ENCODE peak calls at places on chromosomes 12 and 14, in ten cellular contexts. One of them, this sample, is unnamed.

GRCh38 chr12:127254420-127254955 is 1012.5 kb upstream of the TMEM132C start:
- DNase-seq in dorsolateral prefrontal cortex: no peak
- DNase-seq in endothelial cell of umbilical vein: no peak
- DNase-seq in aorta: no peak
- DNase-seq in GM06990: no peak
- DNase-seq in uterus: no peak
- DNase-seq in lower leg skin: no peak
- DNase-seq in CD8-positive, alpha-beta T cell: no peak
- DNase-seq in H7: no peak
- DNase-seq in heart left ventricle: no peak
- DNase-seq in this sample: no peak

GRCh38 chr14:99716850-99717681 is 33.0 kb downstream of the CYP46A1 start:
- DNase-seq in dorsolateral prefrontal cortex: no peak
- DNase-seq in CD8-positive, alpha-beta T cell: no peak
- DNase-seq in endothelial cell of umbilical vein: no peak
- DNase-seq in uterus: no peak
- DNase-seq in aorta: peak; percentile 26
- DNase-seq in H7: peak; percentile 19
- DNase-seq in lower leg skin: peak; percentile 72
- DNase-seq in GM06990: no peak
- DNase-seq in heart left ventricle: no peak
- DNase-seq in this sample: peak; percentile 17

GRCh38 chr12:68331869-68332725 is at the start of gene MDM1:
- DNase-seq in endothelial cell of umbilical vein: peak; percentile 98
- DNase-seq in H7: peak; percentile 96
- DNase-seq in GM06990: peak; percentile 97
- DNase-seq in lower leg skin: peak; percentile 99
- DNase-seq in CD8-positive, alpha-beta T cell: peak; percentile 97
- DNase-seq in dorsolateral prefrontal cortex: peak; percentile 98
- DNase-seq in heart left ventricle: peak; percentile 98
- DNase-seq in aorta: peak; percentile 98
- DNase-seq in uterus: peak; percentile 97
- DNase-seq in this sample: peak; percentile 98

GRCh38 chr14:57189070-57189469 is 79.6 kb downstream of the EXOC5 start:
- DNase-seq in H7: peak; percentile 34
- DNase-seq in CD8-positive, alpha-beta T cell: no peak
- DNase-seq in dorsolateral prefrontal cortex: peak; percentile 17
- DNase-seq in aorta: no peak
- DNase-seq in endothelial cell of umbilical vein: no peak
- DNase-seq in GM06990: no peak
- DNase-seq in lower leg skin: no peak
- DNase-seq in uterus: no peak
- DNase-seq in heart left ventricle: no peak
- DNase-seq in this sample: no peak

GRCh38 chr12:124345795-124346194 is 50.9 kb downstream of the RFLNA start:
- DNase-seq in endothelial cell of umbilical vein: no peak
- DNase-seq in GM06990: no peak
- DNase-seq in uterus: no peak
- DNase-seq in lower leg skin: no peak
- DNase-seq in H7: no peak
- DNase-seq in CD8-positive, alpha-beta T cell: no peak
- DNase-seq in aorta: no peak
- DNase-seq in heart left ventricle: no peak
- DNase-seq in dorsolateral prefrontal cortex: no peak
- DNase-seq in this sample: no peak

GRCh38 chr12:14560904-14561574 is 6.6 kb downstream of the PLBD1 start:
- DNase-seq in H7: no peak
- DNase-seq in dorsolateral prefrontal cortex: no peak
- DNase-seq in GM06990: no peak
- DNase-seq in heart left ventricle: no peak
- DNase-seq in aorta: no peak
- DNase-seq in uterus: no peak
- DNase-seq in endothelial cell of umbilical vein: no peak
- DNase-seq in lower leg skin: no peak
- DNase-seq in CD8-positive, alpha-beta T cell: no peak
- DNase-seq in this sample: no peak

GRCh38 chr12:19482551-19483109 is 43.3 kb downstream of the AEBP2 start:
- DNase-seq in endothelial cell of umbilical vein: no peak
- DNase-seq in dorsolateral prefrontal cortex: no peak
- DNase-seq in uterus: no peak
- DNase-seq in lower leg skin: no peak
- DNase-seq in GM06990: peak; percentile 69
- DNase-seq in H7: no peak
- DNase-seq in CD8-positive, alpha-beta T cell: peak; percentile 50
- DNase-seq in aorta: peak; percentile 67
- DNase-seq in heart left ventricle: peak; percentile 41
- DNase-seq in this sample: no peak

GRCh38 chr14:20682435-20683124 is 1.8 kb upstream of the RNASE4 start:
- DNase-seq in GM06990: peak; percentile 88
- DNase-seq in lower leg skin: peak; percentile 98
- DNase-seq in H7: peak; percentile 85
- DNase-seq in heart left ventricle: peak; percentile 95
- DNase-seq in uterus: peak; percentile 90
- DNase-seq in aorta: peak; percentile 94
- DNase-seq in CD8-positive, alpha-beta T cell: peak; percentile 86
- DNase-seq in dorsolateral prefrontal cortex: peak; percentile 91
- DNase-seq in endothelial cell of umbilical vein: peak; percentile 95
- DNase-seq in this sample: peak; percentile 85

DNA sequence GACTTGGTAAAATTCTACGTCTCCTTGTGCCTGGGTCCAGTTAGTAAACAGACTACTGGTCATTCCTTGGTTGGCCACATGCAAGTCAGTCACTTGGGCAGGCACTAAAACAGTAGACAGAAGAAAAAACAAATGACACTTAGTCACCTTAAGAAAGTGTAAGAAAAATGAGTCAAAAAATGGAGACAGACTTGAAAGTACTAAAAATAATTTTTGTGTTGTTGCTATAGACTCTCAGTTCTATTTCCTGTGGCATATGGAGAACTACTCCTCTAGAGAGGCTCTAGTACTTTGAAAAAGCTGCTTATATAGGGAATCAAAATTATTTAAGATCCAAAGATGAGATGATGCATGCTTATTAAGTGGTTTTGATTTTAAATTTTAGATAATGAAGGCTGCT is 56.0 kb downstream of the PTPRB start:
- DNase-seq in H7: no peak
- DNase-seq in lower leg skin: no peak
- DNase-seq in aorta: no peak
- DNase-seq in GM06990: no peak
- DNase-seq in CD8-positive, alpha-beta T cell: no peak
- DNase-seq in heart left ventricle: no peak
- DNase-seq in endothelial cell of umbilical vein: no peak
- DNase-seq in uterus: no peak
- DNase-seq in dorsolateral prefrontal cortex: no peak
- DNase-seq in this sample: no peak
- H3K4me3 ChIP-seq in H7: no peak overlapping the region
- H3K4me3 ChIP-seq in lower leg skin: no peak overlapping the region
- H3K4me3 ChIP-seq in aorta: no peak overlapping the region
- H3K4me3 ChIP-seq in GM06990: no peak overlapping the region
- H3K4me3 ChIP-seq in CD8-positive, alpha-beta T cell: no peak overlapping the region
- H3K4me3 ChIP-seq in heart left ventricle: no peak overlapping the region
- H3K4me3 ChIP-seq in endothelial cell of umbilical vein: no peak overlapping the region
- H3K4me3 ChIP-seq in uterus: no peak overlapping the region
- H3K4me3 ChIP-seq in dorsolateral prefrontal cortex: no peak overlapping the region
- H3K4me3 ChIP-seq in this sample: no peak overlapping the region

DNA sequence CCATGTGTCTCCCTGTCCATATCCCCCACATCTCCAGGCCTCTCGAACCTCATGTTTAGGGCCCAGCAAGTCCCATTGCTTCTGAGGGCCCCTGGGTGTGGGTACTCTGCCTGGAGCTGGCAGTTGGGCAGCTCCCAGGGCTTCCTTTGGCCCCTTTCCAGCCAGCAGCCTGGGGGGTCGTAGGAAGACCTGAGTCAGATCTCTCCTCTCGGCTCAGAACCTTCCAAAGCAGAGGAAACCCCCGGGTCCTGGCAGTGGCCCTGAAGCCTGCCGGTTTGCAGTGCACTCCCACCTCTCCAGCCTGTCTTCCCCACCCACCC is 48.0 kb downstream of the FAM222A start:
- DNase-seq in aorta: peak; percentile 19
- DNase-seq in uterus: no peak
- DNase-seq in lower leg skin: peak; percentile 74
- DNase-seq in GM06990: no peak
- DNase-seq in endothelial cell of umbilical vein: no peak
- DNase-seq in CD8-positive, alpha-beta T cell: no peak
- DNase-seq in H7: no peak
- DNase-seq in dorsolateral prefrontal cortex: no peak
- DNase-seq in heart left ventricle: no peak
- DNase-seq in this sample: no peak
- H3K4me3 ChIP-seq in aorta: no peak overlapping the region
- H3K4me3 ChIP-seq in uterus: no peak overlapping the region
- H3K4me3 ChIP-seq in lower leg skin: no peak overlapping the region
- H3K4me3 ChIP-seq in GM06990: no peak overlapping the region
- H3K4me3 ChIP-seq in endothelial cell of umbilical vein: no peak overlapping the region
- H3K4me3 ChIP-seq in CD8-positive, alpha-beta T cell: no peak overlapping the region
- H3K4me3 ChIP-seq in H7: no peak overlapping the region
- H3K4me3 ChIP-seq in dorsolateral prefrontal cortex: no peak overlapping the region
- H3K4me3 ChIP-seq in heart left ventricle: no peak overlapping the region
- H3K4me3 ChIP-seq in this sample: no peak overlapping the region

GRCh38 chr12:24415934-24416333 is 466.5 kb upstream of the SOX5 start:
- DNase-seq in CD8-positive, alpha-beta T cell: no peak
- DNase-seq in H7: peak; percentile 9
- DNase-seq in GM06990: no peak
- DNase-seq in aorta: no peak
- DNase-seq in heart left ventricle: no peak
- DNase-seq in endothelial cell of umbilical vein: no peak
- DNase-seq in lower leg skin: no peak
- DNase-seq in dorsolateral prefrontal cortex: no peak
- DNase-seq in uterus: no peak
- DNase-seq in this sample: no peak

GRCh38 chr12:24418157-24418556 is 468.7 kb upstream of the SOX5 start:
- DNase-seq in aorta: no peak
- DNase-seq in endothelial cell of umbilical vein: no peak
- DNase-seq in lower leg skin: no peak
- DNase-seq in dorsolateral prefrontal cortex: no peak
- DNase-seq in H7: no peak
- DNase-seq in uterus: no peak
- DNase-seq in heart left ventricle: no peak
- DNase-seq in CD8-positive, alpha-beta T cell: no peak
- DNase-seq in GM06990: no peak
- DNase-seq in this sample: no peak

GRCh38 chr12:24411948-24412347 is 462.5 kb upstream of the SOX5 start:
- DNase-seq in GM06990: no peak
- DNase-seq in CD8-positive, alpha-beta T cell: no peak
- DNase-seq in dorsolateral prefrontal cortex: no peak
- DNase-seq in aorta: no peak
- DNase-seq in H7: no peak
- DNase-seq in uterus: no peak
- DNase-seq in lower leg skin: no peak
- DNase-seq in endothelial cell of umbilical vein: no peak
- DNase-seq in heart left ventricle: no peak
- DNase-seq in this sample: no peak

GRCh38 chr12:24414421-24414820 is 465.0 kb upstream of the SOX5 start:
- DNase-seq in heart left ventricle: no peak
- DNase-seq in aorta: no peak
- DNase-seq in CD8-positive, alpha-beta T cell: no peak
- DNase-seq in uterus: no peak
- DNase-seq in GM06990: no peak
- DNase-seq in H7: no peak
- DNase-seq in endothelial cell of umbilical vein: peak; percentile 11
- DNase-seq in lower leg skin: no peak
- DNase-seq in dorsolateral prefrontal cortex: no peak
- DNase-seq in this sample: no peak

DNA sequence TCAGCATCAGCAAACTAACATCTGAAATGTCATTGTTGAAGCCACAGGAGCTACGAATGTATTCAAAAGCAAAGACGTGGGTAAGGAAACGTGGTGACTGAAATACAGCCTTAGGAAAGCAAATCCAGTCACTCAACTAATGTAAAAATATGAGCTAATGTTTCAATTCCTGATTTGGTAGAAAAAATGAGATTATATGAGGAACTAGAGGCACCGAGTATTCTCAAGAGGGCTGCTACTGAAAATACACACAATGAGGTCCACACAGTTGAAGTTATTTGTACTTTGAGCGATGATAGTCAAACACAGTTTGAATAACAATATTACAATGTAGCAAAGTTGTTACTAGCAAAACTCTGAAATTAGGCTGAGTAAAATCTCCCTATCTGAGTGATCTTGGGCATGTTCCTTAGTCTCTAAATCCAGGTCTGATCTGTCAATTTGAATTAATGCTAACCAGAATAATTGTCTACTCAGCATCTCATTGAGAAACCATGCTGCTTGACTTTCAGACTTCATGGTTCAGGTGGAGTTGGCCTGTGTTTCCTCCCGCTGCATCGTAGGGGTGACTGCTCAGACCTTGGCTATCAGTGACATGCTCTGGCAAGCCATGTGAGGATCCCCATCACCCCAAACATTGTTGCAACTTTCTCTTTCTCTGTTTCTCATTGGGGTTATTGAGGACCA is 467.1 kb upstream of the SOX5 start:
- DNase-seq in heart left ventricle: no peak
- DNase-seq in uterus: no peak
- DNase-seq in H7: no peak
- DNase-seq in aorta: no peak
- DNase-seq in dorsolateral prefrontal cortex: no peak
- DNase-seq in endothelial cell of umbilical vein: no peak
- DNase-seq in GM06990: peak; percentile 6
- DNase-seq in lower leg skin: no peak
- DNase-seq in CD8-positive, alpha-beta T cell: no peak
- DNase-seq in this sample: no peak
- H3K4me3 ChIP-seq in heart left ventricle: no peak overlapping the region
- H3K4me3 ChIP-seq in uterus: no peak overlapping the region
- H3K4me3 ChIP-seq in H7: no peak overlapping the region
- H3K4me3 ChIP-seq in aorta: no peak overlapping the region
- H3K4me3 ChIP-seq in dorsolateral prefrontal cortex: no peak overlapping the region
- H3K4me3 ChIP-seq in endothelial cell of umbilical vein: no peak overlapping the region
- H3K4me3 ChIP-seq in GM06990: no peak overlapping the region
- H3K4me3 ChIP-seq in lower leg skin: no peak overlapping the region
- H3K4me3 ChIP-seq in CD8-positive, alpha-beta T cell: no peak overlapping the region
- H3K4me3 ChIP-seq in this sample: no peak overlapping the region

GRCh38 chr12:56723352-56723751 is 1.7 kb downstream of the NACA start:
- DNase-seq in GM06990: no peak
- DNase-seq in dorsolateral prefrontal cortex: no peak
- DNase-seq in CD8-positive, alpha-beta T cell: no peak
- DNase-seq in endothelial cell of umbilical vein: no peak
- DNase-seq in lower leg skin: no peak
- DNase-seq in aorta: no peak
- DNase-seq in heart left ventricle: no peak
- DNase-seq in H7: no peak
- DNase-seq in uterus: no peak
- DNase-seq in this sample: no peak

GRCh38 chr12:56720696-56721615 is 4.1 kb downstream of the NACA start:
- DNase-seq in aorta: no peak
- DNase-seq in endothelial cell of umbilical vein: no peak
- DNase-seq in CD8-positive, alpha-beta T cell: no peak
- DNase-seq in dorsolateral prefrontal cortex: no peak
- DNase-seq in heart left ventricle: no peak
- DNase-seq in GM06990: no peak
- DNase-seq in H7: no peak
- DNase-seq in lower leg skin: peak; percentile 66
- DNase-seq in uterus: no peak
- DNase-seq in this sample: no peak

GRCh38 chr12:56722832-56723231 is 2.3 kb downstream of the NACA start:
- DNase-seq in uterus: no peak
- DNase-seq in GM06990: no peak
- DNase-seq in endothelial cell of umbilical vein: no peak
- DNase-seq in dorsolateral prefrontal cortex: no peak
- DNase-seq in lower leg skin: no peak
- DNase-seq in CD8-positive, alpha-beta T cell: no peak
- DNase-seq in heart left ventricle: no peak
- DNase-seq in H7: peak; percentile 18
- DNase-seq in aorta: no peak
- DNase-seq in this sample: no peak

GRCh38 chr12:56723889-56724659 is 1.0 kb downstream of the NACA start:
- DNase-seq in GM06990: no peak
- DNase-seq in aorta: no peak
- DNase-seq in uterus: peak; percentile 63
- DNase-seq in H7: peak; percentile 25
- DNase-seq in dorsolateral prefrontal cortex: no peak
- DNase-seq in CD8-positive, alpha-beta T cell: no peak
- DNase-seq in endothelial cell of umbilical vein: peak; percentile 41
- DNase-seq in heart left ventricle: peak; percentile 81
- DNase-seq in lower leg skin: peak; percentile 93
- DNase-seq in this sample: peak; percentile 37

GRCh38 chr12:56721721-56722120 is 3.4 kb downstream of the NACA start:
- DNase-seq in aorta: no peak
- DNase-seq in CD8-positive, alpha-beta T cell: no peak
- DNase-seq in heart left ventricle: no peak
- DNase-seq in GM06990: no peak
- DNase-seq in dorsolateral prefrontal cortex: no peak
- DNase-seq in lower leg skin: no peak
- DNase-seq in uterus: no peak
- DNase-seq in endothelial cell of umbilical vein: no peak
- DNase-seq in H7: no peak
- DNase-seq in this sample: no peak
- H3K4me3 ChIP-seq in aorta: no peak overlapping the region
- H3K4me3 ChIP-seq in CD8-positive, alpha-beta T cell: no peak overlapping the region
- H3K4me3 ChIP-seq in heart left ventricle: peak overlapping the region; percentile 79
- H3K4me3 ChIP-seq in GM06990: peak overlapping the region; percentile 99
- H3K4me3 ChIP-seq in dorsolateral prefrontal cortex: peak overlapping the region; percentile 95
- H3K4me3 ChIP-seq in lower leg skin: no peak overlapping the region
- H3K4me3 ChIP-seq in uterus: no peak overlapping the region
- H3K4me3 ChIP-seq in endothelial cell of umbilical vein: no peak overlapping the region
- H3K4me3 ChIP-seq in H7: no peak overlapping the region
- H3K4me3 ChIP-seq in this sample: no peak overlapping the region

This sample was measured in lung.